ENCODE peak calls at places on chromosomes 2 and 18, in eight cellular contexts. X is transverse colon, U is breast epithelium, J is tibial nerve, C is heart left ventricle, G is uterus, H is HepG2, Y is suprapubic skin. O is an unnamed sample.

GRCh38 chr2:233679176-233679575 is 2.5 kb upstream of the UGT1A7 start:
- DNase-seq in U (no peak), Y (no peak), J (no peak), G (no peak), H (no peak), X (no peak), C (no peak), O (no peak)

GRCh38 chr2:181312515-181312927 is 144.7 kb upstream of the ITGA4 start:
- DNase-seq in C (no peak), G (no peak), U (no peak), X (peak; percentile 21), H (no peak), Y (no peak), J (no peak), O (no peak)

GRCh38 chr2:150309681-150310080 is 177.8 kb downstream of the RND3 start:
- DNase-seq in X (peak; percentile 75), G (no peak), H (no peak), Y (no peak), J (no peak), C (no peak), U (no peak), O (no peak)

GRCh38 chr2:207161724-207162123 is 4.0 kb downstream of the KLF7 start:
- DNase-seq in H (no peak), Y (no peak), C (no peak), X (no peak), G (no peak), J (no peak), U (no peak), O (no peak)

GRCh38 chr2:233061007-233061590 is 957 bp downstream of the INPP5D start:
- DNase-seq in C (no peak), X (no peak), Y (peak; percentile 55), J (no peak), H (no peak), G (no peak), U (peak; percentile 37), O (no peak)

GRCh38 chr18:49521251-49521650 is 34.2 kb upstream of the C18orf32 start:
- DNase-seq in C (no peak), U (no peak), J (no peak), G (no peak), Y (no peak), X (no peak), H (no peak), O (no peak)

GRCh38 chr2:54120950-54121349 is 5.5 kb downstream of the ACYP2 start:
- DNase-seq in C (no peak), G (no peak), J (no peak), X (no peak), H (no peak), U (no peak), Y (no peak), O (no peak)

GRCh38 chr2:65366595-65367125 is 65.7 kb downstream of the SPRED2 start:
- DNase-seq in X (peak; percentile 69), J (no peak), U (no peak), H (peak; percentile 77), C (no peak), Y (no peak), G (peak; percentile 59), O (no peak)

GRCh38 chr2:171630812-171631626 is 56.2 kb upstream of the DYNC1I2 start:
- DNase-seq in C (no peak), X (no peak), G (no peak), H (no peak), U (no peak), J (no peak), Y (no peak), O (no peak)

GRCh38 chr2:80420530-80421208 is 116.1 kb upstream of the LRRTM1 start:
- DNase-seq in C (no peak), Y (no peak), J (no peak), U (no peak), G (no peak), X (no peak), H (no peak), O (no peak)

GRCh38 chr2:73926493-73927327 is at the start of gene DGUOK:
- DNase-seq in J (peak; percentile 96), U (peak; percentile 95), Y (peak; percentile 98), H (peak; percentile 99), C (peak; percentile 98), X (peak; percentile 99), G (peak; percentile 99), O (peak; percentile 93)

GRCh38 chr2:73928995-73929394 is 2.3 kb downstream of the DGUOK start:
- DNase-seq in G (no peak), X (peak; percentile 52), C (no peak), Y (no peak), J (no peak), U (no peak), H (no peak), O (no peak)

GRCh38 chr2:73927344-73927743 is 664 bp downstream of the DGUOK start:
- DNase-seq in G (no peak), H (no peak), C (no peak), U (no peak), X (no peak), Y (no peak), J (no peak), O (no peak)

GRCh38 chr2:73925033-73925704 is 1.5 kb upstream of the DGUOK start:
- DNase-seq in C (no peak), X (peak; percentile 69), J (no peak), G (no peak), H (no peak), Y (no peak), U (no peak), O (no peak)

DNA sequence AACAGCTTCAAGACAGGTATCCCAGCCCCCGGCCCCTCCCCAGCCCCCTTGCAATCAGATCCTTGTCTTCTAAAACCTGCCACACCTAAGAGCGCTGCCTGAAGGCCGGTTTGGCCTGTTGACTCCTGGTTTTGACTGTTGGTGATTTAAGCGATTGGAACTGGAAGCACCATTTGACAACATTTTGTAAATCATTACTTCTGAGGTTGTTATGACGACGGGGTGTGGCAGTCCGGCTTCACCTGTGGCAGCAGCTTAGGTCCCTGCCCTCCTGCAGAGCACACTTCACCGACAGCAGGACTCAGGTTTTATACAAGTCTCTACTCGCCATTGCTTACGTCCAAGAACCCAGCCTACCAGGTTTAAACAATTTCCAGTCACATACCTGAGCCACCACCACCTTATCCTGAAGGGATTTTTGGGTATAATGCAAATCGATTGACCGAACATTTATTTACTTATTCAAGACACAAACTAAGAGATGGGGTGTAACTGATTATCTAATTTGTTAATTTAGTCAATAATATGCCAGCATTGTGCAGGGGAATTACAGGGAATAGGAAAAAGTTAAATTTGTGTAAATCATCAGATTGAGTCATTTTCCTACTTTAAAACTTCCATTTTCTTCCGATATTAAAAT is 707 bp upstream of the DGUOK start:
- DNase-seq in G (no peak), H (no peak), U (no peak), X (peak; percentile 81), J (no peak), C (no peak), Y (peak; percentile 69), O (no peak)
- H3K4me3 ChIP-seq in G (peak overlapping the region; percentile 87), H (peak overlapping the region; percentile 22), U (peak overlapping the region; percentile 75), X (peak overlapping the region; percentile 66), J (peak overlapping the region; percentile 10), C (peak overlapping the region; percentile 78), Y (peak overlapping the region; percentile 63), O (peak overlapping the region; percentile 92)

GRCh38 chr2:218568190-218569037 is at the start of the genes CNOT9 and USP37:
- DNase-seq in J (peak; percentile 100), X (peak; percentile 100), C (peak; percentile 100), G (peak; percentile 100), H (peak; percentile 98), Y (peak; percentile 100), U (peak; percentile 99), O (peak; percentile 95)
- TF ChIP-seq POLR2A in J (peak; percentile 96), X (peak; percentile 69), C (peak; percentile 60), G (peak; percentile 74), H (peak; percentile 92), Y (peak; percentile 64), U (peak; percentile 61), O (peak; percentile 70)

DNA sequence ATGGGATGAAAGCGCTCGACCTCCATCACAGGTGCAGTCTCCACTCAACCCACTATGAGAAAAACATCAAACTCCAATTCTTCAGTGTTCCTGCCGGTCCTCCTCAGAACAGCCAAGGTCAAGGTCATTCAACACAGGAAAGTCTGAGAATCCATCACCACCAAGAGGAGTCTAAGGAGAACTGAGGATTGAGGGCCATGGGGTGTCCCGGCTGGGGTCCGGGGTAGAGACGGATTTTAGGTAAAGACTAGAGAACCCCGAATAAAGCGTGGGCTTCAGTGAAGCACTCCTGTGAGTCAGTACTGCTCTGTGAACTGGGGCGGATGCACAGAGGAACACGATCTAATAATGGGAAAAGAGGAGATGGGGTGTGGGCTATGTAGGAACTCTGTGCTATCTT is 41.8 kb downstream of the PTGR3 start:
- DNase-seq in U (no peak), J (no peak), C (no peak), Y (no peak), X (no peak), H (no peak), G (no peak), O (no peak)
- H3K4me3 ChIP-seq in U (no peak overlapping the region), J (no peak overlapping the region), C (no peak overlapping the region), Y (no peak overlapping the region), X (no peak overlapping the region), H (no peak overlapping the region), G (no peak overlapping the region), O (no peak overlapping the region)

DNA sequence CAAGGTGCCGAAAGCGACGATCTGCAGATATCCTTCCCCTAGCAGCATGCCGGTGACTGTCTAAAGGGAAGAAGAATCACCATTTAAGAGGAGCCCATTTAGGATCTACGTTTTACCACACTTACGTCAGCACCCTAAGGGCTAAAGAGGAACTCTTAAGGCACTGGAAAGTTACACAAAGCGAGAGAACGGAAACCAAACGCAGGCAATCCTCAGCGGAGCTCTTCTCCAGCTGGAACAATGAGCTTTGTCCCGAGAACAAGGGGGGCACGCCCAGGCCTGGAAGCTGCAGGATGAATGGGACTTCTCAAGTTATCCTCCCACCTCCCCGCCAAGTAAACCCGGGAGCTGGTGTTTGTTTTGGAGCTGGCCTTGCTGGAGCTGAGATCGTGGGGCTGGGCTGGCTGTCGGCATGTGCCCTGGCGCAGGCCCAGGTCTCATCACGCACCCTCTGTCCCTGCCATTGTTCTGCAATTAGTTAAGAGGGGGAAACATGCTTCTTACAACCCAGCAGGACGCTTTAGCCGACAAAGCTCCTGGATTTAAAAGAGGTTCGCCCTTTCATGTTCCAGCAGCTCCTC is 36.5 kb downstream of the PXDN start:
- DNase-seq in J (no peak), H (no peak), X (peak; percentile 55), G (peak; percentile 71), Y (no peak), U (peak; percentile 75), C (peak; percentile 87), O (no peak)
- TF ChIP-seq POLR2A in J (peak; percentile 30), H (no peak), X (no peak), G (no peak), Y (no peak), U (no peak), C (peak; percentile 8), O (no peak)

O was measured in esophagus squamous epithelium.